ENCODE peak calls at places on chromosomes 6 and 20, in six cellular contexts. R, Q, F, J, A and T are unnamed samples. For H3K9me3, the result is how much of the 10 kb centered on the place peaks cover.

GRCh38 chr6:16698988-16699868 is 62.0 kb downstream of the ATXN1 start:
- DNase-seq in Q (peak), J (no peak), A (no peak), F (peak), R (no peak), T (no peak)

GRCh38 chr6:133567656-133568055 is 321.3 kb upstream of the TCF21 start:
- DNase-seq in J (no peak), F (no peak), R (no peak), Q (peak), A (no peak), T (no peak)

GRCh38 chr20:58595167-58595566 is 55.9 kb upstream of the STX16 start:
- DNase-seq in A (no peak), R (no peak), F (no peak), Q (no peak), J (no peak), T (no peak)

GRCh38 chr6:159042003-159042823 is 2.6 kb downstream of the TAGAP start:
- DNase-seq in R (peak), A (peak), F (peak), Q (peak), J (peak), T (peak)

GRCh38 chr6:108895591-108895990 is 47.4 kb downstream of the ARMC2 start:
- DNase-seq in F (peak), A (no peak), R (no peak), Q (peak), J (no peak), T (no peak)

GRCh38 chr20:42024653-42025052 is 406.5 kb upstream of the CHD6 start:
- DNase-seq in J (no peak), A (no peak), R (no peak), Q (no peak), F (no peak), T (no peak)

GRCh38 chr6:38570750-38571149 is 69.0 kb downstream of the BTBD9 start:
- DNase-seq in A (no peak), J (no peak), R (no peak), F (peak), Q (no peak), T (no peak)

GRCh38 chr20:52899221-52899620 is 72.9 kb upstream of the TSHZ2 start:
- DNase-seq in J (no peak), R (no peak), Q (no peak), A (no peak), F (no peak), T (no peak)

GRCh38 chr6:46964716-46965519 is 43.2 kb upstream of the ADGRF5 start:
- DNase-seq in R (no peak), A (no peak), Q (peak), F (peak), J (no peak), T (no peak)

GRCh38 chr20:51046021-51046985 is 23.4 kb upstream of the KCNG1 start:
- DNase-seq in R (no peak), F (no peak), A (no peak), J (no peak), Q (no peak), T (no peak)

GRCh38 chr20:44888226-44889103 is 3.0 kb downstream of the YWHAB start:
- DNase-seq in F (peak), Q (no peak), A (no peak), J (no peak), R (no peak), T (no peak)

GRCh38 chr6:108476381-108476780 is 84.3 kb upstream of the FOXO3 start:
- DNase-seq in J (no peak), A (no peak), Q (no peak), F (no peak), R (no peak), T (no peak)

GRCh38 chr6:142728367-142728766 is 216.6 kb downstream of the HIVEP2 start:
- DNase-seq in F (peak), R (no peak), Q (no peak), J (no peak), A (no peak), T (no peak)

GRCh38 chr6:98833101-98834059 is 994 bp upstream of the POU3F2 start:
- DNase-seq in J (peak), A (no peak), Q (peak), F (peak), R (no peak), T (no peak)

GRCh38 chr6:166996406-166996805 is 2.8 kb upstream of the CEP43 start:
- DNase-seq in F (peak), Q (peak), J (no peak), R (peak), A (no peak), T (no peak)

GRCh38 chr6:45921703-45922270 is 93.9 kb downstream of the CLIC5 start:
- DNase-seq in J (no peak), F (peak), R (no peak), A (no peak), Q (no peak), T (peak)

GRCh38 chr6:127119361-127120108 is 1.1 kb downstream of the RSPO3 start:
- DNase-seq in Q (peak), J (no peak), F (no peak), R (no peak), A (no peak), T (peak)

GRCh38 chr20:58875111-58875510 is 22.6 kb downstream of the GNAS start:
- DNase-seq in A (no peak), J (no peak), R (no peak), Q (no peak), F (no peak), T (no peak)

GRCh38 chr20:50354690-50355592 is 155.2 kb upstream of the PTPN1 start:
- DNase-seq in J (no peak), F (no peak), Q (no peak), A (no peak), R (no peak), T (no peak)

GRCh38 chr6:133055527-133055966 is 185.6 kb upstream of the EYA4 start:
- DNase-seq in J (no peak), A (no peak), F (no peak), Q (no peak), R (no peak), T (no peak)

GRCh38 chr6:42758756-42759430 is 13.0 kb upstream of the TBCC start:
- DNase-seq in J (no peak), R (no peak), F (no peak), A (no peak), Q (no peak), T (no peak)

GRCh38 chr6:27145731-27146455 is 101.6 kb upstream of the PRSS16 start:
- DNase-seq in R (peak), J (peak), Q (peak), F (peak), A (peak), T (peak)

GRCh38 chr6:8322659-8323058 is 112.7 kb downstream of the SLC35B3 start:
- DNase-seq in Q (no peak), J (no peak), A (no peak), R (no peak), F (no peak), T (no peak)

GRCh38 chr6:5653801-5654200 is 352.9 kb downstream of the NRN1 start:
- DNase-seq in F (no peak), R (no peak), A (no peak), Q (no peak), J (no peak), T (no peak)

GRCh38 chr20:10987651-10988383 is 314.0 kb upstream of the JAG1 start:
- DNase-seq in F (no peak), Q (peak), A (no peak), J (no peak), R (no peak), T (no peak)

GRCh38 chr20:4135385-4136077 is 120.2 kb upstream of the RNF24 start:
- DNase-seq in J (no peak), Q (peak), F (peak), R (peak), A (no peak), T (peak)

GRCh38 chr6:88895911-88896310 is 67.5 kb downstream of the RNGTT start:
- DNase-seq in A (no peak), J (no peak), R (no peak), F (no peak), Q (no peak), T (no peak)

DNA sequence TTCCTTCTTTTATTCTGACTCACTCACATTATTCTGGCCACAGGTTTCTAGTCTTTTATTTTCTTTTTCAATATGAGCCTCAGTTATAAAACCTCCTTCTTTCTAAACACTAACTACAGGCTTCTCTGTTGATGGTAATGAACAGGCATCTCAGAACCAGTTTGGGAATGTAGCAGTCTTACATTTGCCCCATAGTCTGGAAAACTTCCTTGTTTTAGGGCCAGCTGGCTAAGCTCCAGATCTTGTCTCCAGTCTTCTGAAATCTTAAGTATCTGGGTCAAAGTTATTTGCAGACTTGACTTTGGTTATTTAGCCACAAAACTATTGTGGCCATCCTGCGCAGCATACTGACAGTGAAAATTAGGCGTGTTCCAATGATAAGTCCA is 97.1 kb upstream of the MAN1A1 start:
- DNase-seq in Q (peak), F (peak), R (peak), J (no peak), A (no peak), T (no peak)
- H3K9me3 ChIP-seq in Q (under half), F (under half), R (under half), J (under half), A (under half), T (under half)

DNA sequence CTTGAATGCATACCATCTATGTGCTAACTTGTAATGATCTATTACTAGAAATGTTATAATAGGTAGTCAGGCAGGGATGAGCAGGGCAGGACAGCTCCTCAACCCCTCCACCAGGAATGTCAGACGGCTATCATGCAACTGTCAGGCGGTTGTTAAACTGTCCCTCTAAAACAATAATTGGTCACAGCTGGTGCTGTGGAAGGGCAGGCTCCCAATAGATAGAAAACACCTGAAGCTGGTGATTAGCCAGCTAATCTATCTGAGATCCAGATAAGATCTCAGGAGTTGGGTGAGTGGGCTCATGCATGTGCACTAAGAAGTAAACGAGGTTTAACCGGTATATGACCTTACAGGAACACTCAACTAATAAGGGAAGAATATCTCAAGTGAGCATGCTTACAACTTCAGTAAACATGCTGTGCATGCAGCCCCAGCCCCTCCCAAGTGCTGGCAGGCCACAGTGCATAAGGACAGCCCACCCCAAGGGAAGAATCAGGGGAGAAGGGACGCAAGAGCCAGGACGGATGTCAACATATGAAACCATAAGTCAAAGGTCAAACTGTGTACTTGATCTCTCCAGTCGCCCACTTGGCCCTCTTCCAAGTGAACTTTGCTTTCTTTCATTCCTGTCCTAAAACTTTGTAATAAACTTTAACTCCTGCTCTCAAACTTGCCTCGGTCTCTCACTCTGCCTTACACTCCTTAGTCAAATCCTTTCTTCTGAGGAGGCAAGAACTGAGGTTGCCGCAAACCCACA is 566.2 kb upstream of the NRSN1 start:
- DNase-seq in Q (no peak), J (no peak), A (no peak), R (no peak), F (no peak), T (no peak)
- H3K9me3 ChIP-seq in Q (under half), J (under half), A (under half), R (under half), F (under half), T (under half)

DNA sequence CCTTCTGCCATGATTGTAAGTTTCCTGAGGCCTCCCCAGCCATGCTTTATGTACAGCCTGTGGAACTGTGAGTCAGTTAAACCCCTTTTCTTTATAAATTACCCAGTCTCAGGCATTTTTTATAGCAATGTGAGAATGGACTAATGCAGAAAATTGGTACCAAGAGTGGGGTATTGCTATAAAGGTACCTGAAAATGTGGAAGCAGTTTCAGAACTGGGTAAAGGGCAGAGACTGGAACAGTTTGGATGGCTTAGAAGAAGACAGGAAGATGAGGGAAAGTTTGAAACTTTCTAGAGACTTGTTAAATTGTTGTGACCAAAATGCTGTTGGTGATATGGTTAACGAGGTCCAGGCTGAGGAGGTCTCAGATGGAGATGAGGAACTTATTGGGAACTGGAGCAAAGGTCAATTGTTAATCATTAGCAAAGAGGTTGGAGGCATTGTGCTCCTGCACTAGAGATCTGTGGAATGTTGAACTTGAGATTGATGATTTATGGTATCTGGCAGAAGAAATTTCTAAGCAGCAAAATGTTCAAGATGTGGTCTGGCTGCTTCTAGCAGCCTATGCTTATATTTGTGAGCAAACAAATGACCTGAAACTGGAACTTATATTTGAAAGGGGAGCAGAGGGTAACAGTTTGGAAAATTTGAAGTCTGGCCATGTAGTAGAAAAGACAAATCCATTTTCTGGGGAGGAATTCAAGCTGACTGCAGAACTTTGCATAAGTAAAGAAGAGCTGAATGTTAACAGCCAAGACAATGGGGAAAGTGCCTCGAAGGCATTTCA is 79.0 kb upstream of the GMDS start:
- DNase-seq in Q (no peak), A (no peak), F (no peak), J (no peak), R (no peak), T (no peak)
- H3K9me3 ChIP-seq in Q (under half), A (under half), F (under half), J (under half), R (under half), T (under half)

DNA sequence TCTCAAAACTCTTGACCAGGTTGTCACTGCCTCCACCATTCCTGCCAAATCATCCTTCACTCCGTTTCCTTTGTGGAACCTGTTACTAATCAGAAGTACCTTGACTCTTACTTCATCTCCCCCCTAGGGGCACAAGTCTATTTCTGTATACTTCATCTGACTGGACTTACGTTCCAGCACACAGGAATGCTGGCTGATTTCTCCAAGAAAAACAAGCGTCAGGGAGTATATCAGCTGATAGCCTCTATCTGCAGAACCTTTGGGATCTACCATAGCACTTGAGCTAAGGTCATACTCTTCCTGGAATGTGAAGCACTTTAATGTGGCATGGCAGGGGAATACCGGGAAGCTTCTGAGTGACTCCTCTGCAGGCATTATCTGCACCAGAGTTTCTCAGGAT is 178.1 kb upstream of the MOCS1 start:
- DNase-seq in F (no peak), J (no peak), A (no peak), R (no peak), Q (no peak), T (no peak)
- H3K9me3 ChIP-seq in F (under half), J (under half), A (under half), R (under half), Q (under half), T (under half)

GRCh38 chr6:144678844-144679243 is 393.7 kb downstream of the UTRN start:
- DNase-seq in J (no peak), F (peak), Q (peak), A (no peak), R (no peak), T (no peak)

GRCh38 chr6:144681334-144681733 is 396.2 kb downstream of the UTRN start:
- DNase-seq in J (no peak), Q (no peak), F (peak), R (no peak), A (no peak), T (no peak)

GRCh38 chr6:144673807-144674206 is 388.7 kb downstream of the UTRN start:
- DNase-seq in Q (no peak), J (no peak), R (no peak), F (no peak), A (no peak), T (no peak)

GRCh38 chr6:144675231-144675861 is 390.2 kb downstream of the UTRN start:
- DNase-seq in R (no peak), F (peak), Q (peak), A (no peak), J (peak), T (peak)
- H3K9me3 ChIP-seq in R (under half), F (under half), Q (under half), A (under half), J (under half), T (under half)

GRCh38 chr20:55793986-55794385 is 211.3 kb downstream of the CBLN4 start:
- DNase-seq in A (no peak), Q (no peak), J (no peak), F (no peak), R (no peak), T (no peak)
- H3K9me3 ChIP-seq in A (under half), Q (under half), J (under half), F (under half), R (under half), T (under half)

GRCh38 chr6:9830808-9831207 is 584.1 kb downstream of the TFAP2A start:
- DNase-seq in J (no peak), A (no peak), F (no peak), Q (peak), R (peak), T (no peak)

DNA sequence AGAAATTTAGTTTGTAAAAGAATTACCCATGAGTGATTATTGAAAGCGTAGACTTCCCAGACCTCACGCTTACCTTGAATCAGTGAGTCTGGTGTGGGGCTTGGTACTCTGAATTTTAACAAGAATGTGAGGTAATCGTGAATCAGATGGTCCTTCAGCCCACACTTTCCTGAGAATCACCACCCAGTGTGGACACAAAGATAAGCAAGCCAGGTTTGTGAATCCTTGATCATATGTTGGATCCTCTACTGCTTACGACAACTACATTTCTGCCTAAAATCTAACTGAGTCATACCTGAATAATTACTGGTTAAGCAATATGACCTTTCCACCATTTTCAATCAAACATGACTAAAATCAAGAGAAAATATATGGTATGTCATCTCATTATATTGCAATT is 589.3 kb downstream of the TFAP2A start:
- DNase-seq in R (no peak), J (no peak), Q (peak), F (no peak), A (no peak), T (no peak)
- H3K9me3 ChIP-seq in R (under half), J (under half), Q (under half), F (under half), A (under half), T (under half)

GRCh38 chr20:55888655-55889054 is 116.7 kb downstream of the CBLN4 start:
- DNase-seq in A (no peak), Q (no peak), F (no peak), R (no peak), J (no peak), T (no peak)
- H3K9me3 ChIP-seq in A (under half), Q (under half), F (under half), R (under half), J (under half), T (under half)

GRCh38 chr20:31260326-31260932 is 3.0 kb downstream of the DEFB115 start:
- DNase-seq in F (no peak), R (no peak), Q (no peak), A (no peak), J (no peak), T (no peak)

GRCh38 chr20:31256959-31257358 is 505 bp upstream of the DEFB115 start:
- DNase-seq in R (no peak), J (no peak), F (no peak), Q (no peak), A (no peak), T (no peak)

DNA sequence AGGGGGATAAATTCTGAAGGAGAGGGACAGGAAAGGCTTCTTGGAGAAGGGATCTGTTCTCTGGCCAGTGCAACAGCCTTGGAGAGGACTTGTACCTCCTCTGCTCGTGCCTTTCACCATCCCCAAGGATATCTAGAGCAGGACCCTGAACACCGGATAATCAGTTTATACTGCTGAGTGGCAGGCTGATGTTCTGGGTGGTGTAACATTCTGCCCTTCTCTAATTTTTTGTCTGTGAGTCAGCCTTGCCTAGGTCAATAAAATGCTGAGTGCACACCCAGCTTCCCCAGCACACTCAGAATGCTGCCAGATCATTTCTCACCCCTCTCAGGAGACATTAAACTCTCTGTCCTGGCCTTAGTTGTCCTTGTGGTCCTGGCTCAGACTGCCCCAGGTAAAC is at the start of gene DEFB115:
- DNase-seq in A (no peak), R (no peak), J (no peak), F (no peak), Q (no peak), T (no peak)
- H3K9me3 ChIP-seq in A (under half), R (under half), J (under half), F (under half), Q (under half), T (under half)